ENCODE peak calls at places on chromosomes 12 and 14, in seven cellular contexts. One of them, this sample, is unnamed. For H3K4me1, the result is how much of the 10 kb centered on the place peaks cover.

GRCh38 chr12:65014504-65015271 is 106.4 kb downstream of the WIF1 start:
- DNase-seq in right lobe of liver: no peak
- DNase-seq in IMR-90: no peak
- DNase-seq in HCT116: no peak
- DNase-seq in A549: no peak
- DNase-seq in spleen: no peak
- DNase-seq in endothelial cell of umbilical vein: no peak
- DNase-seq in this sample: no peak

GRCh38 chr14:69620211-69620611 is 8.8 kb downstream of the SUSD6 start:
- DNase-seq in right lobe of liver: no peak
- DNase-seq in IMR-90: no peak
- DNase-seq in HCT116: no peak
- DNase-seq in A549: no peak
- DNase-seq in endothelial cell of umbilical vein: no peak
- DNase-seq in spleen: no peak
- DNase-seq in this sample: no peak

GRCh38 chr12:34403706-34404376 is 381.5 kb downstream of the ALG10 start:
- DNase-seq in right lobe of liver: peak
- DNase-seq in A549: no peak
- DNase-seq in HCT116: no peak
- DNase-seq in IMR-90: no peak
- DNase-seq in spleen: peak
- DNase-seq in endothelial cell of umbilical vein: no peak
- DNase-seq in this sample: peak

GRCh38 chr12:49776413-49776812 is 35.1 kb downstream of the TMBIM6 start:
- DNase-seq in IMR-90: peak
- DNase-seq in endothelial cell of umbilical vein: peak
- DNase-seq in right lobe of liver: peak
- DNase-seq in HCT116: peak
- DNase-seq in A549: peak
- DNase-seq in spleen: peak
- DNase-seq in this sample: peak

GRCh38 chr12:91003737-91004136 is 1.0 kb downstream of the EPYC start:
- DNase-seq in spleen: no peak
- DNase-seq in IMR-90: no peak
- DNase-seq in right lobe of liver: no peak
- DNase-seq in HCT116: no peak
- DNase-seq in A549: no peak
- DNase-seq in endothelial cell of umbilical vein: no peak
- DNase-seq in this sample: no peak

GRCh38 chr12:129084875-129085826 is 231.9 kb downstream of the GLT1D1 start:
- DNase-seq in A549: no peak
- DNase-seq in right lobe of liver: peak
- DNase-seq in endothelial cell of umbilical vein: no peak
- DNase-seq in IMR-90: no peak
- DNase-seq in spleen: no peak
- DNase-seq in HCT116: no peak
- DNase-seq in this sample: no peak

GRCh38 chr14:23079716-23080115 is 15.2 kb downstream of the ACIN1 start:
- DNase-seq in HCT116: no peak
- DNase-seq in IMR-90: peak
- DNase-seq in endothelial cell of umbilical vein: no peak
- DNase-seq in A549: no peak
- DNase-seq in right lobe of liver: no peak
- DNase-seq in spleen: no peak
- DNase-seq in this sample: no peak

GRCh38 chr14:68710776-68711175 is 82.1 kb downstream of the ZFP36L1 start:
- DNase-seq in HCT116: no peak
- DNase-seq in spleen: no peak
- DNase-seq in right lobe of liver: no peak
- DNase-seq in A549: no peak
- DNase-seq in endothelial cell of umbilical vein: no peak
- DNase-seq in IMR-90: no peak
- DNase-seq in this sample: no peak

GRCh38 chr14:93939304-93940229 is 12.4 kb downstream of the FAM181A start:
- DNase-seq in HCT116: peak
- DNase-seq in A549: peak
- DNase-seq in endothelial cell of umbilical vein: peak
- DNase-seq in IMR-90: peak
- DNase-seq in spleen: peak
- DNase-seq in right lobe of liver: peak
- DNase-seq in this sample: peak

GRCh38 chr12:18135509-18135908 is 45.5 kb upstream of the RERGL start:
- DNase-seq in spleen: no peak
- DNase-seq in IMR-90: no peak
- DNase-seq in right lobe of liver: no peak
- DNase-seq in A549: no peak
- DNase-seq in HCT116: no peak
- DNase-seq in endothelial cell of umbilical vein: no peak
- DNase-seq in this sample: no peak

GRCh38 chr14:68874746-68875155 is 81.9 kb upstream of the ZFP36L1 start:
- DNase-seq in A549: no peak
- DNase-seq in right lobe of liver: no peak
- DNase-seq in endothelial cell of umbilical vein: no peak
- DNase-seq in IMR-90: no peak
- DNase-seq in spleen: no peak
- DNase-seq in HCT116: peak
- DNase-seq in this sample: no peak

GRCh38 chr12:59698599-59698998 is 102.8 kb downstream of the SLC16A7 start:
- DNase-seq in right lobe of liver: no peak
- DNase-seq in HCT116: no peak
- DNase-seq in spleen: no peak
- DNase-seq in A549: no peak
- DNase-seq in endothelial cell of umbilical vein: no peak
- DNase-seq in IMR-90: peak
- DNase-seq in this sample: no peak

GRCh38 chr14:91158091-91158790 is 44.4 kb downstream of the DGLUCY start:
- DNase-seq in right lobe of liver: peak
- DNase-seq in endothelial cell of umbilical vein: no peak
- DNase-seq in A549: no peak
- DNase-seq in IMR-90: no peak
- DNase-seq in spleen: no peak
- DNase-seq in HCT116: no peak
- DNase-seq in this sample: peak

GRCh38 chr12:64181504-64182291 is 40.4 kb downstream of the KICS2 start:
- DNase-seq in IMR-90: peak
- DNase-seq in HCT116: peak
- DNase-seq in right lobe of liver: peak
- DNase-seq in A549: peak
- DNase-seq in spleen: no peak
- DNase-seq in endothelial cell of umbilical vein: peak
- DNase-seq in this sample: peak

GRCh38 chr14:54483073-54483745 is 5.6 kb downstream of the GMFB start:
- DNase-seq in spleen: no peak
- DNase-seq in HCT116: no peak
- DNase-seq in A549: no peak
- DNase-seq in right lobe of liver: no peak
- DNase-seq in endothelial cell of umbilical vein: no peak
- DNase-seq in IMR-90: no peak
- DNase-seq in this sample: no peak

GRCh38 chr14:68627050-68627867 is 165.6 kb downstream of the ZFP36L1 start:
- DNase-seq in right lobe of liver: peak
- DNase-seq in A549: no peak
- DNase-seq in HCT116: no peak
- DNase-seq in endothelial cell of umbilical vein: no peak
- DNase-seq in spleen: no peak
- DNase-seq in IMR-90: no peak
- DNase-seq in this sample: no peak

GRCh38 chr12:130491421-130492357 is 154.0 kb downstream of the PIWIL1 start:
- DNase-seq in spleen: no peak
- DNase-seq in A549: no peak
- DNase-seq in endothelial cell of umbilical vein: no peak
- DNase-seq in right lobe of liver: no peak
- DNase-seq in IMR-90: no peak
- DNase-seq in HCT116: no peak
- DNase-seq in this sample: peak

GRCh38 chr12:9273276-9273675 is 65.1 kb upstream of the PZP start:
- DNase-seq in right lobe of liver: no peak
- DNase-seq in IMR-90: peak
- DNase-seq in A549: no peak
- DNase-seq in spleen: no peak
- DNase-seq in HCT116: no peak
- DNase-seq in endothelial cell of umbilical vein: no peak
- DNase-seq in this sample: no peak

GRCh38 chr12:24977060-24977459 is 28.2 kb upstream of the BCAT1 start:
- DNase-seq in endothelial cell of umbilical vein: no peak
- DNase-seq in spleen: no peak
- DNase-seq in IMR-90: no peak
- DNase-seq in HCT116: no peak
- DNase-seq in A549: no peak
- DNase-seq in right lobe of liver: no peak
- DNase-seq in this sample: no peak

GRCh38 chr12:90099288-90099687 is 390.6 kb upstream of the ATP2B1 start:
- DNase-seq in A549: no peak
- DNase-seq in spleen: no peak
- DNase-seq in HCT116: no peak
- DNase-seq in right lobe of liver: no peak
- DNase-seq in endothelial cell of umbilical vein: peak
- DNase-seq in IMR-90: peak
- DNase-seq in this sample: no peak

GRCh38 chr14:58633831-58634230 is 3.9 kb upstream of the DACT1 start:
- DNase-seq in right lobe of liver: no peak
- DNase-seq in HCT116: no peak
- DNase-seq in A549: no peak
- DNase-seq in spleen: no peak
- DNase-seq in IMR-90: peak
- DNase-seq in endothelial cell of umbilical vein: no peak
- DNase-seq in this sample: no peak

GRCh38 chr14:81323094-81323493 is 77.0 kb downstream of the STON2 start:
- DNase-seq in A549: no peak
- DNase-seq in right lobe of liver: no peak
- DNase-seq in endothelial cell of umbilical vein: no peak
- DNase-seq in IMR-90: no peak
- DNase-seq in spleen: no peak
- DNase-seq in HCT116: no peak
- DNase-seq in this sample: no peak

DNA sequence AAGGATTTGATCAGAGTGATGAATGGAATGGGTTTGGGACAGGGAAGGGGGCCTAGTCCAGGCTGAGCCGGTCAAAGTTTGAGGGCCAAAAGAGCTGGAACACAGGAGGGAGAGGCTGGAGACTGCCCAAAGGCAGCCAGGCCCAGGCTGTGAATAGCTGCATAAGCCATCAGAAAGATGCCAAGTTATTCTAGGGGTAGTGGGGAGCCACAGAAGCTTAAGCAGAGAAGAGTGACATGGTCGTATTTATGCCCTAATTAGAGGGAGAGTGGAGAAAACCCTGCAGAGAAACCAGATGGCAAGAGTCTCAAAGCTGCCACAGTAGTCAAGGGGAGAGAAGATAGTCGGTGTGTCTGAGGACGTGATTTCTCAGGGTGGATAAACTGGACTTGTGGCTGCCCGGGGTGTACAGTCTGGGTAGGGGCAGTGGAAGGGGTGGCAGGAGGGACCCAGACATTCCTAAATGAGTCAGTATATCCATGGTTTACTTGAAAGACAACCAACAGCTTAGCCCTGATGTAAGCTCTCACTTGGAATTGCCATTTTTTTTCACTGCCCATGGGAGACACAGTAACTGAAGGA is 99.2 kb downstream of the PRICKLE1 start:
- DNase-seq in endothelial cell of umbilical vein: no peak
- DNase-seq in A549: no peak
- DNase-seq in spleen: no peak
- DNase-seq in HCT116: no peak
- DNase-seq in IMR-90: no peak
- DNase-seq in right lobe of liver: no peak
- DNase-seq in this sample: no peak
- H3K4me1 ChIP-seq in endothelial cell of umbilical vein: under half
- H3K4me1 ChIP-seq in A549: under half
- H3K4me1 ChIP-seq in spleen: under half
- H3K4me1 ChIP-seq in HCT116: under half
- H3K4me1 ChIP-seq in IMR-90: under half
- H3K4me1 ChIP-seq in right lobe of liver: under half
- H3K4me1 ChIP-seq in this sample: under half

GRCh38 chr12:12720052-12720451 is 2.9 kb downstream of the CDKN1B start:
- DNase-seq in spleen: no peak
- DNase-seq in endothelial cell of umbilical vein: peak
- DNase-seq in IMR-90: no peak
- DNase-seq in A549: no peak
- DNase-seq in right lobe of liver: no peak
- DNase-seq in HCT116: no peak
- DNase-seq in this sample: no peak

GRCh38 chr12:12722351-12723146 is 5.4 kb downstream of the CDKN1B start:
- DNase-seq in IMR-90: peak
- DNase-seq in spleen: no peak
- DNase-seq in right lobe of liver: no peak
- DNase-seq in HCT116: no peak
- DNase-seq in A549: peak
- DNase-seq in endothelial cell of umbilical vein: peak
- DNase-seq in this sample: no peak

GRCh38 chr12:12720637-12721250 is 3.6 kb downstream of the CDKN1B start:
- DNase-seq in A549: no peak
- DNase-seq in endothelial cell of umbilical vein: peak
- DNase-seq in right lobe of liver: no peak
- DNase-seq in spleen: no peak
- DNase-seq in HCT116: no peak
- DNase-seq in IMR-90: no peak
- DNase-seq in this sample: no peak

GRCh38 chr12:12719496-12719895 is 2.3 kb downstream of the CDKN1B start:
- DNase-seq in spleen: no peak
- DNase-seq in HCT116: no peak
- DNase-seq in endothelial cell of umbilical vein: peak
- DNase-seq in right lobe of liver: no peak
- DNase-seq in A549: no peak
- DNase-seq in IMR-90: no peak
- DNase-seq in this sample: no peak

GRCh38 chr12:12721251-12721689 is 4.1 kb downstream of the CDKN1B start:
- DNase-seq in right lobe of liver: no peak
- DNase-seq in IMR-90: no peak
- DNase-seq in spleen: no peak
- DNase-seq in A549: no peak
- DNase-seq in endothelial cell of umbilical vein: no peak
- DNase-seq in HCT116: no peak
- DNase-seq in this sample: no peak
- H3K4me3 ChIP-seq in right lobe of liver: no peak
- H3K4me3 ChIP-seq in IMR-90: no peak
- H3K4me3 ChIP-seq in spleen: peak
- H3K4me3 ChIP-seq in A549: peak
- H3K4me3 ChIP-seq in endothelial cell of umbilical vein: peak
- H3K4me3 ChIP-seq in HCT116: peak
- H3K4me3 ChIP-seq in this sample: peak

GRCh38 chr12:121536929-121537813 is 43.7 kb downstream of the KDM2B start:
- DNase-seq in endothelial cell of umbilical vein: peak
- DNase-seq in IMR-90: peak
- DNase-seq in right lobe of liver: peak
- DNase-seq in spleen: peak
- DNase-seq in A549: peak
- DNase-seq in HCT116: no peak
- DNase-seq in this sample: peak
- TF ChIP-seq POLR2A in endothelial cell of umbilical vein: no peak
- TF ChIP-seq POLR2A in IMR-90: no peak
- TF ChIP-seq POLR2A in right lobe of liver: peak
- TF ChIP-seq POLR2A in spleen: peak
- TF ChIP-seq POLR2A in A549: peak
- TF ChIP-seq POLR2A in HCT116: peak
- TF ChIP-seq POLR2A in this sample: peak

DNA sequence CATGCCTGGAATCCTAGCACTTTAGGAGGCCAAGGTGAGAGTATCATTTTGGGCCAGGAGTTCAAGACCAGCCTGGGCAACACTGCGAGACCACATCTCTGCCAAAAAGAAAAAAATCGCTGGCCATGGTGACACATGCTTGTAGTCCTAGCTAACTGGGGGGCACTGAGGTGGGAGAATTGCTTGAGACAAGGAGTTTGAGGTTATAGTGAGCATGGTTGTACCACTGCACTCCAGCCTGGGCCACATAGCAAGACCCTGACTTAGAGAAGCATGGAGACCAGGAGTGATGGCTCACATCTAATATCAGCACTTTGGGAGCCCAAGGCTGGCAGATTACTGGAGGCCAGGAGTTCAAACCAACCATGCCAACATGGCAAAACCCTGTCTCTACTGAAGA is 9.2 kb downstream of the PTGES3 start:
- DNase-seq in A549: no peak
- DNase-seq in HCT116: no peak
- DNase-seq in right lobe of liver: no peak
- DNase-seq in IMR-90: no peak
- DNase-seq in endothelial cell of umbilical vein: no peak
- DNase-seq in spleen: peak
- DNase-seq in this sample: no peak
- H3K4me1 ChIP-seq in A549: under half
- H3K4me1 ChIP-seq in HCT116: under half
- H3K4me1 ChIP-seq in right lobe of liver: under half
- H3K4me1 ChIP-seq in IMR-90: under half
- H3K4me1 ChIP-seq in endothelial cell of umbilical vein: under half
- H3K4me1 ChIP-seq in spleen: half or more
- H3K4me1 ChIP-seq in this sample: under half

This sample was measured in heart left ventricle.